ENCODE peak calls at places on chromosomes 12 and 14, in seven cellular contexts. N, P, B, Y, H, L and R are unnamed samples.

GRCh38 chr14:104346112-104346462 is 207.7 kb downstream of the KIF26A start:
- DNase-seq in H (no peak), N (no peak), B (no peak), Y (no peak), P (no peak), L (no peak), R (no peak)

GRCh38 chr14:94598816-94599655 is 13.2 kb upstream of the SERPINA3 start:
- DNase-seq in Y (no peak), P (no peak), L (no peak), H (no peak), N (peak; percentile 100), B (peak; percentile 96), R (peak; percentile 26)

GRCh38 chr12:89192419-89192818 is 159.9 kb downstream of the DUSP6 start:
- DNase-seq in N (peak; percentile 10), P (no peak), B (no peak), Y (no peak), H (no peak), L (no peak), R (peak; percentile 66)

GRCh38 chr12:78793982-78794381 is 70.6 kb upstream of the SYT1 start:
- DNase-seq in P (no peak), N (no peak), B (no peak), H (no peak), Y (no peak), L (no peak), R (no peak)

GRCh38 chr12:128930591-128930990 is 77.3 kb downstream of the GLT1D1 start:
- DNase-seq in P (no peak), N (no peak), H (no peak), B (no peak), Y (no peak), L (no peak), R (no peak)

GRCh38 chr12:12718853-12719252 is 1.7 kb downstream of the CDKN1B start:
- DNase-seq in L (no peak), N (no peak), P (no peak), B (no peak), H (no peak), Y (no peak), R (no peak)

GRCh38 chr12:12441891-12442461 is 85.1 kb downstream of the BORCS5 start:
- DNase-seq in B (no peak), H (peak; percentile 52), P (no peak), L (no peak), N (no peak), Y (no peak), R (no peak)

GRCh38 chr12:24864796-24865125 is 84.1 kb downstream of the BCAT1 start:
- DNase-seq in H (no peak), P (no peak), N (no peak), Y (peak; percentile 8), B (no peak), L (no peak), R (no peak)

GRCh38 chr14:76421662-76422061 is 45.7 kb downstream of the ESRRB start:
- DNase-seq in L (no peak), H (no peak), P (peak; percentile 52), Y (peak; percentile 39), B (no peak), N (no peak), R (no peak)

GRCh38 chr14:68598621-68599447 is 194.0 kb downstream of the ZFP36L1 start:
- DNase-seq in Y (no peak), N (peak; percentile 94), H (no peak), L (no peak), P (no peak), B (peak; percentile 97), R (no peak)

GRCh38 chr12:132356686-132357622 is 27.6 kb upstream of the GALNT9 start:
- DNase-seq in H (peak; percentile 37), P (no peak), L (no peak), B (peak; percentile 22), Y (no peak), N (no peak), R (peak; percentile 62)

GRCh38 chr12:29726321-29726692 is 57.4 kb downstream of the TMTC1 start:
- DNase-seq in N (no peak), L (no peak), H (no peak), Y (no peak), B (no peak), P (no peak), R (no peak)

GRCh38 chr14:70002589-70003240 is 123.5 kb downstream of the SMOC1 start:
- DNase-seq in N (peak; percentile 59), Y (no peak), H (no peak), L (no peak), P (no peak), B (no peak), R (no peak)

GRCh38 chr12:27826076-27826475 is 46.0 kb upstream of the MANSC4 start:
- DNase-seq in H (no peak), Y (no peak), N (no peak), P (no peak), B (no peak), L (no peak), R (no peak)

GRCh38 chr12:22740656-22741350 is 115.8 kb downstream of the ETNK1 start:
- DNase-seq in H (no peak), B (no peak), N (no peak), L (no peak), Y (no peak), P (no peak), R (no peak)

GRCh38 chr14:24332094-24332983 is 2.5 kb downstream of the ADCY4 start:
- DNase-seq in Y (peak; percentile 94), N (peak; percentile 86), H (peak; percentile 79), P (peak; percentile 89), B (no peak), L (peak; percentile 60), R (peak; percentile 86)

GRCh38 chr12:64468966-64469365 is 17.0 kb downstream of the TBK1 start:
- DNase-seq in B (no peak), H (no peak), Y (no peak), L (no peak), P (no peak), N (no peak), R (no peak)

GRCh38 chr14:54046250-54046649 is 89.6 kb upstream of the BMP4 start:
- DNase-seq in Y (no peak), N (peak; percentile 29), P (no peak), B (no peak), L (no peak), H (no peak), R (no peak)

GRCh38 chr14:47539065-47539464 is 136.3 kb downstream of the MDGA2 start:
- DNase-seq in N (peak; percentile 10), P (peak; percentile 53), H (no peak), B (no peak), L (no peak), Y (no peak), R (peak; percentile 66)

DNA sequence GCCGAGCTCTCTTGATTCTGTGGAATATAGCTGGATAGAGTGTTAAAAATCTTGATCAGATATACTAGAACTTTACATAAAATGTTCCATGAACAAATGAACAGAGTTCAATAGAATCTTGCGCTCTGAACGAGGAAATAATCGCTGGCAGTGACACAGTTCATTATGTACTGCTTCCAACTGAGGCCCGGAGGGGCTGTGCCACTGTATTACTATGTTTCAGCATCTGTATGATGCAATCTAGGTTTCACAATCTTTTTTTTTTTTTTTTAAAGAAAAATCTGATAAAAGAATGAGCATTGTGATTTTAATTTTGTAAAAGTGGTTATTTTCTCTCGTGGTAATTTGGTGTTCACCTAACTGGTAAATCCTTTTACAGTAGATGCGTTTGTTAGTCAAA is 77.2 kb downstream of the FERMT2 start:
- DNase-seq in B (no peak), N (no peak), Y (no peak), L (no peak), H (no peak), P (no peak), R (no peak)
- TF ChIP-seq JUND in B (no peak), N (no peak), Y (no peak), L (no peak), H (no peak), P (no peak), R (no peak)

DNA sequence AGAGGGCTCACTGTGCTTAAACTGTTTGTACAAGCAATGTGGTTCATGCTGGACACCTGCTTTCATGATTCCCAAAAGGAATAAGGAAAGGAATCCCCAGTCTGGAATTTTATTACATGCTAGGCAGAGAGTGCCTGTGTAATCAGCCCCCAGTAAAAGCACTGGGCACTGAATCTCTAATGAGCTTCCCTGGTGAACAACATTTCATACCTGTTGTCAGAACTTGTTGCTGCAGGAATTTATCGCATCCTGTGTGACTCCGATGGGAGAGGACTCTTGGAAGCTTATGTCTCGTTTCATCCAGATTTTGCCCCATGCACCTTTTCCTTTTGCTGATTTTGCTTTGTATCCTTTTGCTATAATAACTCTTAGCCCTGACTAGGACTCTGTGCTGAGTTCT is 190.2 kb upstream of the HMGA2 start:
- DNase-seq in P (no peak), L (no peak), N (no peak), B (no peak), H (no peak), Y (no peak), R (no peak)
- TF ChIP-seq JUND in P (no peak), L (no peak), N (no peak), B (peak; percentile 9), H (no peak), Y (no peak), R (no peak)

DNA sequence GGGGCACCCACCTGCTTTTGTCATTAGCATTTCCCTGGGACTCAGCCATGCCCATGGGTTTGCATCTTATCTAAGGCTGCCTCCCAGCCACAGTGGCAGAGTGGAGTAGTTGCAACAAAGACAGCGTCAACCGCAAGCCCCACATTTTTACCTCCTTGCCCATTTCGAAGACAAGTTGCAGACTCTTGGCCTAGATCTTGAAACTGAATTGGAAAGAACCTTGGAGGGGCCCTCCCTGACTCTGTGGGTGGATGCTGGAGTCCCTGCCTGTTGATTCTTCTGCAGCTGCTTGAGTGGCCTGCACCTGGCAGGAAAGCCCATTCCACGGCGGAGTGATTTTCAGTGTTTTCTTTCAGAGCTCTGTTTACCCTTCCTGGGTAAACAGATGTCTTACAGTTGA is 309.0 kb downstream of the VRK1 start:
- DNase-seq in L (peak; percentile 12), H (no peak), B (no peak), Y (no peak), P (no peak), N (no peak), R (no peak)
- TF ChIP-seq JUND in L (no peak), H (no peak), B (no peak), Y (no peak), P (no peak), N (no peak), R (no peak)

GRCh38 chr14:92160619-92161018 is 38.9 kb downstream of the CPSF2 start:
- DNase-seq in B (no peak), H (no peak), N (no peak), L (no peak), P (no peak), Y (no peak), R (no peak)

GRCh38 chr14:92161521-92161920 is 39.8 kb downstream of the CPSF2 start:
- DNase-seq in P (no peak), H (no peak), Y (no peak), B (no peak), N (no peak), L (no peak), R (no peak)

GRCh38 chr14:92164958-92165357 is 43.2 kb downstream of the CPSF2 start:
- DNase-seq in N (no peak), L (no peak), B (no peak), P (no peak), H (no peak), Y (no peak), R (no peak)
- TF ChIP-seq JUND in N (no peak), L (no peak), B (no peak), P (no peak), H (no peak), Y (no peak), R (no peak)

DNA sequence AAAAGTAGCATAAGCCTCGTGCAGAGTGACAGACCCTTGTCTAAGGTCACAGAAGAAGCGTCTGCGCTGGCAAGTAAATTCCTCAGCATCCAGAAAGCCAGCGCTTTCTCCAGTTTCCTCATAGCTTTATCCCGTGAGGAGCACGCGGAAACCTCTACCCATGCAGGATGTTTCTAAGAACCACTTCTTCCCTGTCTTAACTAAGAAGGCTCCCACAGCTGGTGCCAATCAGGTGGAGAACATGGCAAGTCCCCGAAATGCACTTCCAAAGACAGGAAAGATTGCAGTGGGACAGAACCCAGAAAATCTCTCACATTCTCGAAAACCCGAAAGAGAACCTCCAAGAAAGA is 968 bp upstream of the ARID4A start:
- DNase-seq in L (no peak), N (no peak), H (no peak), Y (no peak), B (no peak), P (no peak), R (no peak)
- TF ChIP-seq JUND in L (no peak), N (no peak), H (no peak), Y (no peak), B (no peak), P (no peak), R (no peak)